ENCODE peak calls at places on chromosomes 13 and 19, in five cellular contexts. One of them, this sample, is unnamed.

GRCh38 chr19:3025516-3025890 is 3.6 kb downstream of the TLE2 start:
- DNase-seq in GM23248: no peak
- DNase-seq in T-helper 1 cell: no peak
- DNase-seq in thoracic aorta: no peak
- DNase-seq in esophagus muscularis mucosa: no peak
- DNase-seq in this sample: no peak

GRCh38 chr13:80516818-80517348 is 176.0 kb upstream of the SPRY2 start:
- DNase-seq in GM23248: no peak
- DNase-seq in T-helper 1 cell: no peak
- DNase-seq in thoracic aorta: no peak
- DNase-seq in esophagus muscularis mucosa: no peak
- DNase-seq in this sample: no peak

GRCh38 chr13:59422646-59423045 is 741.1 kb downstream of the DIAPH3 start:
- DNase-seq in GM23248: peak; percentile 6
- DNase-seq in T-helper 1 cell: no peak
- DNase-seq in thoracic aorta: no peak
- DNase-seq in esophagus muscularis mucosa: no peak
- DNase-seq in this sample: no peak

GRCh38 chr13:101231751-101232428 is 184.4 kb downstream of the NALCN start:
- DNase-seq in GM23248: peak; percentile 71
- DNase-seq in T-helper 1 cell: no peak
- DNase-seq in thoracic aorta: no peak
- DNase-seq in esophagus muscularis mucosa: no peak
- DNase-seq in this sample: no peak

GRCh38 chr19:7895565-7895964 is 7.3 kb downstream of the LRRC8E start:
- DNase-seq in GM23248: no peak
- DNase-seq in T-helper 1 cell: no peak
- DNase-seq in thoracic aorta: no peak
- DNase-seq in esophagus muscularis mucosa: no peak
- DNase-seq in this sample: no peak

GRCh38 chr13:99655351-99656091 is 154.2 kb downstream of the TM9SF2 start:
- DNase-seq in GM23248: peak; percentile 89
- DNase-seq in T-helper 1 cell: no peak
- DNase-seq in thoracic aorta: no peak
- DNase-seq in esophagus muscularis mucosa: peak; percentile 39
- DNase-seq in this sample: no peak

GRCh38 chr13:32334676-32335075 is 19.4 kb downstream of the BRCA2 start:
- DNase-seq in GM23248: peak; percentile 41
- DNase-seq in T-helper 1 cell: no peak
- DNase-seq in thoracic aorta: no peak
- DNase-seq in esophagus muscularis mucosa: no peak
- DNase-seq in this sample: no peak

GRCh38 chr13:79782541-79783216 is 301.7 kb downstream of the NDFIP2 start:
- DNase-seq in GM23248: no peak
- DNase-seq in T-helper 1 cell: no peak
- DNase-seq in thoracic aorta: no peak
- DNase-seq in esophagus muscularis mucosa: no peak
- DNase-seq in this sample: peak; percentile 90

GRCh38 chr19:20858861-20859260 is 64.2 kb upstream of the ZNF85 start:
- DNase-seq in GM23248: no peak
- DNase-seq in T-helper 1 cell: no peak
- DNase-seq in thoracic aorta: no peak
- DNase-seq in esophagus muscularis mucosa: no peak
- DNase-seq in this sample: no peak

This sample was measured in dermis blood vessel endothelial cell.